ENCODE peak calls at places on chromosomes 6 and 20, in four cellular contexts. D is GM06990, X is heart left ventricle, I is body of pancreas. O is an unnamed sample.

GRCh38 chr6:168388641-168389633 is 52.0 kb upstream of the SMOC2 start:
- DNase-seq in D (no peak), X (peak; percentile 52), I (peak; percentile 75), O (no peak)

GRCh38 chr20:36483919-36484808 is 57.2 kb upstream of the MYL9 start:
- DNase-seq in D (peak; percentile 45), X (no peak), I (peak; percentile 39), O (no peak)

GRCh38 chr6:113339173-113339572 is 518.0 kb upstream of the MARCKS start:
- DNase-seq in D (no peak), X (no peak), I (no peak), O (no peak)

GRCh38 chr20:39874049-39874893 is 814.8 kb downstream of the MAFB start:
- DNase-seq in D (peak; percentile 24), X (peak; percentile 73), I (peak; percentile 76), O (peak; percentile 44)

GRCh38 chr6:97765480-97765879 is 482.5 kb upstream of the MMS22L start:
- DNase-seq in D (no peak), X (no peak), I (no peak), O (no peak)

GRCh38 chr6:110532401-110532800 is 56.0 kb upstream of the SLC22A16 start:
- DNase-seq in D (no peak), X (no peak), I (no peak), O (no peak)

GRCh38 chr20:61631770-61632169 is 379.7 kb downstream of the CDH4 start:
- DNase-seq in D (no peak), X (peak; percentile 51), I (no peak), O (no peak)

GRCh38 chr6:159606786-159607185 is 86.3 kb downstream of the SOD2 start:
- DNase-seq in D (no peak), X (no peak), I (no peak), O (no peak)

GRCh38 chr6:69894578-69895347 is 28.4 kb downstream of the COL19A1 start:
- DNase-seq in D (no peak), X (no peak), I (no peak), O (no peak)

GRCh38 chr20:4318891-4319290 is 303.5 kb upstream of the RNF24 start:
- DNase-seq in D (no peak), X (no peak), I (no peak), O (no peak)
- H3K4me3 ChIP-seq in D (no peak overlapping the region), X (no peak overlapping the region), I (no peak overlapping the region), O (no peak overlapping the region)

GRCh38 chr6:89886378-89887120 is 7.7 kb upstream of the GJA10 start:
- DNase-seq in D (peak; percentile 6), X (no peak), I (no peak), O (no peak)
- TF ChIP-seq CTCF in D (no peak), X (no peak), I (no peak), O (no peak)

GRCh38 chr6:117494283-117494682 is 11.8 kb downstream of the DCBLD1 start:
- DNase-seq in D (no peak), X (no peak), I (no peak), O (no peak)

GRCh38 chr6:117495873-117496272 is 13.4 kb downstream of the DCBLD1 start:
- DNase-seq in D (no peak), X (no peak), I (no peak), O (no peak)

GRCh38 chr6:117495425-117495824 is 13.0 kb downstream of the DCBLD1 start:
- DNase-seq in D (no peak), X (no peak), I (no peak), O (no peak)

GRCh38 chr6:117493470-117493869 is 11.0 kb downstream of the DCBLD1 start:
- DNase-seq in D (no peak), X (no peak), I (no peak), O (no peak)

DNA sequence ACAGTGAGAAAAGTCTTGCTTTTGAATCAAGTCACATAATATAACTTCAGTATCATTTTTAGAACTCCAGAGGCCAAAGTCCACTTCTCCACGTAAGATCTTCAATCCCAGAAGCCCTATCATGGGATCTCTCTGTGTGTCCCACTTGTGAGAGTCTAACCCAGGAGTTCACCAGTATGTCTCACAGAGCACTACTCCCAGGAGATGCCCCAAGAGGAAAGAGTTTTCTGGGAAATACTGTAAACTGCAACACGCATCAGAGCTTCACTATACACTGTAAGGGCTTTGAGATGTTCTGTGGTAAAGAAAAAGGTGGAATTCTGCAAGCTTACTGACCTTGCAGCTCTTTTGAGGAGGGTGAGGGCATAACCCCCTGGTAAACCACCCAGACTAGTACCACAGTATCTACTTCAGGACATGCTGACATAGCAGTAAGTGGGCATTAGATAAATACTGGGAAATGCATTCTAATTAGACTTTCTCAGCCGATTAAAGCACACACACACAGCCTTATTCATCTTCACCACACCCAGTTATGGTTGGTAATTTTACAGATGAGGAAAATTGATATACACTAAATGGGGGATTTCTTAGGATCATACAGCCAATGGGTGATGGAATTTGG is 12.3 kb downstream of the DCBLD1 start:
- DNase-seq in D (no peak), X (no peak), I (no peak), O (no peak)
- H3K36me3 ChIP-seq in D (no peaks in the 10 kb centered on the region), X (no peaks in the 10 kb centered on the region), I (no peaks in the 10 kb centered on the region), O (no peaks in the 10 kb centered on the region)

GRCh38 chr6:170308761-170309160 is 2.2 kb downstream of the FAM120B start:
- DNase-seq in D (no peak), X (no peak), I (no peak), O (no peak)
- H3K4me3 ChIP-seq in D (no peak overlapping the region), X (no peak overlapping the region), I (no peak overlapping the region), O (no peak overlapping the region)

GRCh38 chr6:93048381-93048780 is 371.0 kb downstream of the EPHA7 start:
- DNase-seq in D (no peak), X (no peak), I (no peak), O (no peak)

DNA sequence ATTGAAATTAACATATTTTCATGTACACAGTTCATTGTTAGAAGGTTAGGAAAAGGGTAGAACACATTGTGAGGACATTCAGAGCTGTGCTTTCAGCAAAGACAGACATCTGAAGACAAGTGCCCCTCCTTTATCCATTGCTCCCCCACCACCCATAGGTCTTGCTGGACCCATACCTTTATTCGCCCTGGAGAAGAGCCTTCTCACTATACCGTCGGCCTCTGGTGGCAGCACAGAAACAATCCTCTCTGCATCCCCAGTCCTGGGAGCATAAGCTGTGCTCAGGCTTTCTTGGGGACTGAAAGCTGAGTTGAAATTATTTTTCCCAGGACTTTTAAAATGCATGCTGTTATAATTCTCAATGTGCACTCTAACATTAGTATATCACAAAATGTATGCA is 372.3 kb downstream of the EPHA7 start:
- DNase-seq in D (no peak), X (no peak), I (no peak), O (no peak)
- TF ChIP-seq CTCF in D (no peak), X (no peak), I (no peak), O (no peak)

GRCh38 chr6:89729818-89730217 is 89.8 kb downstream of the MDN1 start:
- DNase-seq in D (no peak), X (no peak), I (no peak), O (no peak)

GRCh38 chr6:89723046-89723445 is 84.5 kb upstream of the LYRM2 start:
- DNase-seq in D (no peak), X (no peak), I (no peak), O (no peak)

GRCh38 chr6:89727501-89727900 is 89.0 kb upstream of the LYRM2 start:
- DNase-seq in D (no peak), X (no peak), I (no peak), O (no peak)

DNA sequence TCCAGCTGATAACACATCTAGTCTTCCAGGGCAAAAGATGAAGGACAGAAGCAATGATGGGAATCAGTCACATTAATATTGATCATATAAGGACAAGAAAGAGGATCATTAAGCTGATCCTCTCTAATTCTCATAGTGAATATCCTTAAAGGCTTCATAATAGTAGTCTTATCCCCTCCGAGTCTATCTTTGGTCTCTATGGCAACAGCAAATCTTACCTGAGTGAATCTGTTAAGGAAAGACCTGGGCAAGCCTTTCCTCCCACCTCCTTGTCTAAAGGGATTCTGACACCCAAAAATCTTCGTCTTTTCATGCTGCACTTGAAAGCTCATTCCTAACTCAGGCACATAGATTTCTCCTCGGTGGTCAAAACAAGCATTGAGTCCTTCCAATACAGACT is 86.4 kb upstream of the LYRM2 start:
- DNase-seq in D (no peak), X (no peak), I (no peak), O (no peak)
- H3K36me3 ChIP-seq in D (peaks cover 3% of the 10 kb centered on the region), X (peaks cover 93% of the 10 kb centered on the region), I (no peaks in the 10 kb centered on the region), O (no peaks in the 10 kb centered on the region)

DNA sequence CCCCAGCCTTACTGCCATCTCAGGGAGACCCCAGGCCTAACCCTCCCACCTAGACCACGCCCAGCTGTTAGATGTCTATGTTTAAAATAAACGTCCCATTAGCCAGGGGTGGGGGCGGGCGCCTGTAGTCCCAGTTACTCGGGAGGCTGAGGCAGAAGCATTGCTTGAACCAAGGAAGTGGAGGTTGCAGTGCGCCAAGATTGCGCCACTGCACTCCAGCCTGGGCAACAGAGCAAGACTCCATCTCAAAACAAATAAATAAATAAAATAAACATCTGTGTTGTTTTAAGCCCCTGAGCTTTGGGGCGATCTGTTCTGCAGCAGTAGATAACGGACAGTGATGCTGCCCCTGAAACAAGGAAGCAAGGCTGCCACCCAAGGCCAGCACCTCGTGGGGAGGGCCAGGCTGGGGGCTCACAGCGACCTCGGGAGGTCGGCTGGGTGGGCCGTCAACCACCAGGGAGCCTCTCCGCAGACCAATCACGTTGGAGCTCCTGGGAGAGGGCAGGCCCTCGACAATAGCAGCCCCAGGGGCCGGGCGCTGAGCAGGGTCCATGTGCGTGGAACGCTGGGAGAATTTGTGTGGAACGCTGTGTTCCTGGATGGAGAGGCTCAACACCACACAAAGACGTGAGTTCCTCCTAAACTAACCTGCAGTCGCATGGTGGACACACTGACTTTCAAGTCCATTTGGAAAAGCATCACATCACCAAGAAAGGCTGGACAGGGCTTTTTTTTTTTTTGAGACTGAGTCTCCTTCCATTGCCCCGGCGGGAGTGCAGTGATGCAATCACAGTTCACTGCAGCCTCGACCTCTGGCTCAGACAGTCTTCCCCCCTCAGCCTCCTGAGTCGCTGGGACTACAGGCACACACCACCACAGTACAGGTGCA is 1.0 kb upstream of the HELZ2 start:
- DNase-seq in D (no peak), X (no peak), I (no peak), O (no peak)
- H3K4me3 ChIP-seq in D (no peak overlapping the region), X (peak overlapping the region; percentile 75), I (no peak overlapping the region), O (no peak overlapping the region)

GRCh38 chr6:27651371-27651732 is 178.4 kb upstream of the ZNF184 start:
- DNase-seq in D (no peak), X (no peak), I (no peak), O (no peak)

DNA sequence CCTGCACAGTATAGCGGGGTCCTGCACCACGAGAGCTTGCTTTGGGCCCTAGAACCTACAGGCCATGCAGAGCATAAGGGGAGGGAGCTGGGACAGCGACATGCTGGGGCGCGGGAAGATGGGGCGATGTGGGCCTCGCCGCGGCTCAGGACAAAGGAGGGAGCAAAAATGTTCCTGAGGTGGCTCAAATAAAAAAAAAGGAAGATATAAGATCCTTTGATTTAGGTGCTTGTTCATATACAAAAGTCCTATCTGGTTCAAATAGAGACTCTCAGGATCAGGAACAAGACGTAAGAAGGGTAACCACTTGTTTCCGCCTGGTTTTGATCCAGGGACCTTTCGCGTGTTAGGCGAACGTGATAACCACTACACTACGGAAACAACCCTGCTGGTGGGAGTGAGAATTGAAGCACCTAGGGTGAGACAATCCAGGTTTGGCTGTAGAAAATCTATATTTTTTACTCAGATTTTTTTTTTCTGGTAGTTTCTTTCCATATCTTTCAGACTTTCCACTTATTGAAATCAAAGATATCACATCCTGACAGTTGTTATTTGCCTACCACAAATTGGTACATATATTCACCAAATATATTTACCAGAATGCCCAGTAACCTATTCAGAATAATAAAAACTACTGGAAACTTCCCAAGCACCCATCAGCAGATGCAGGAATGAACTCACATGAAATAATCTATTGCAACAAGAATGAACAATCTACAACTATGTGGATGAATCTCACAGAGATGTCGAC is 177.9 kb upstream of the ZNF184 start:
- DNase-seq in D (peak; percentile 37), X (no peak), I (peak; percentile 25), O (no peak)
- TF ChIP-seq CTCF in D (peak; percentile 34), X (no peak), I (no peak), O (no peak)

O was measured in mucosa of descending colon.